ENCODE peak calls at places on chromosomes 3 and 15, in seven cellular contexts. M, T, N, X, D, W and Y are unnamed samples.

GRCh38 chr15:100602822-100603393 is 519 bp downstream of the ASB7 start:
- DNase-seq in N (no peak), M (peak), D (no peak), T (no peak), W (no peak), X (no peak), Y (peak)

GRCh38 chr15:81229596-81229995 is 32.9 kb downstream of the IL16 start:
- DNase-seq in N (no peak), X (no peak), D (no peak), W (no peak), T (no peak), M (no peak), Y (no peak)

GRCh38 chr3:159637895-159638542 is 350.6 kb upstream of the IL12A start:
- DNase-seq in W (no peak), T (no peak), D (no peak), N (no peak), X (no peak), M (no peak), Y (no peak)

GRCh38 chr3:14574183-14574582 is 34.0 kb upstream of the GRIP2 start:
- DNase-seq in W (no peak), N (no peak), X (no peak), M (no peak), D (no peak), T (no peak), Y (no peak)

GRCh38 chr15:51267047-51267713 is 71.2 kb downstream of the CYP19A1 start:
- DNase-seq in T (no peak), W (peak), X (no peak), N (no peak), D (no peak), M (no peak), Y (no peak)

GRCh38 chr3:100104442-100104798 is 9.9 kb downstream of the FILIP1L start:
- DNase-seq in N (no peak), W (no peak), M (no peak), T (no peak), D (no peak), X (no peak), Y (no peak)

GRCh38 chr15:68791431-68792283 is 29.0 kb downstream of the ANP32A start:
- DNase-seq in X (no peak), N (no peak), T (no peak), W (no peak), M (peak), D (no peak), Y (no peak)

GRCh38 chr3:25380222-25380739 is 47.8 kb upstream of the RARB start:
- DNase-seq in W (no peak), M (no peak), T (no peak), D (no peak), X (no peak), N (no peak), Y (no peak)

GRCh38 chr15:33551860-33552259 is 241.1 kb downstream of the RYR3 start:
- DNase-seq in X (no peak), N (no peak), M (no peak), W (no peak), T (no peak), D (no peak), Y (no peak)

GRCh38 chr15:25437751-25438600 is 848 bp downstream of the UBE3A start:
- DNase-seq in T (peak), N (peak), D (no peak), M (peak), X (no peak), W (peak), Y (peak)

GRCh38 chr15:54502416-54503075 is 524.3 kb downstream of the UNC13C start:
- DNase-seq in N (no peak), W (no peak), D (no peak), M (no peak), T (no peak), X (no peak), Y (no peak)

GRCh38 chr3:177948716-177949422 is 587.4 kb upstream of the KCNMB2 start:
- DNase-seq in D (no peak), M (no peak), N (no peak), X (no peak), T (no peak), W (no peak), Y (no peak)

GRCh38 chr3:87436781-87437543 is 160.6 kb upstream of the POU1F1 start:
- DNase-seq in D (no peak), W (no peak), X (no peak), N (no peak), T (no peak), M (no peak), Y (no peak)

GRCh38 chr15:28956491-28956890 is 70.7 kb downstream of the APBA2 start:
- DNase-seq in N (no peak), M (no peak), X (no peak), T (no peak), W (no peak), D (no peak), Y (peak)

GRCh38 chr3:97979610-97980009 is 7.4 kb upstream of the RIOX2 start:
- DNase-seq in X (no peak), M (no peak), D (no peak), T (no peak), W (no peak), N (no peak), Y (no peak)

GRCh38 chr3:195774917-195775316 is 36.8 kb downstream of the MUC4 start:
- DNase-seq in D (no peak), W (peak), N (no peak), M (no peak), X (no peak), T (peak), Y (peak)

GRCh38 chr3:2485027-2485375 is 386.3 kb downstream of the CNTN4 start:
- DNase-seq in W (no peak), D (no peak), X (no peak), N (no peak), M (no peak), T (no peak), Y (no peak)

GRCh38 chr15:28904541-28905303 is 18.9 kb downstream of the APBA2 start:
- DNase-seq in N (no peak), X (no peak), D (no peak), T (no peak), W (no peak), M (no peak), Y (no peak)